ENCODE peak calls at places on chromosome 3, in ten cellular contexts. K is SJSA1; D is heart left ventricle; A is MG63; Q is HCT116; Z is WERI-Rb-1; W is mammary epithelial cell; R is AG04449; H is CD8-positive, alpha-beta T cell; L is mucosa of descending colon. O is an unnamed sample.

GRCh38 chr3:80244390-80244789 is 476.6 kb upstream of the ROBO1 start:
- DNase-seq in K (no peak), D (no peak), A (no peak), Q (no peak), Z (no peak), W (no peak), R (no peak), H (no peak), L (no peak), O (peak)

GRCh38 chr3:17935217-17935616 is 192.8 kb upstream of the TBC1D5 start:
- DNase-seq in K (no peak), D (no peak), A (no peak), Q (no peak), Z (no peak), W (no peak), R (no peak), H (no peak), L (no peak), O (no peak)

GRCh38 chr3:104596551-104596950 is 770.2 kb upstream of the ALCAM start:
- DNase-seq in K (no peak), D (no peak), A (no peak), Q (peak), Z (peak), W (peak), R (peak), H (no peak), L (no peak), O (no peak)

GRCh38 chr3:193313448-193313958 is 65.0 kb downstream of the ATP13A5 start:
- DNase-seq in K (no peak), D (no peak), A (no peak), Q (no peak), Z (no peak), W (no peak), R (no peak), H (no peak), L (no peak), O (no peak)

GRCh38 chr3:186882881-186883685 is 40.6 kb downstream of the ADIPOQ start:
- DNase-seq in K (peak), D (no peak), A (peak), Q (peak), Z (no peak), W (peak), R (peak), H (no peak), L (no peak), O (peak)

GRCh38 chr3:126100688-126101301 is 16.9 kb upstream of the SLC41A3 start:
- DNase-seq in K (peak), D (no peak), A (peak), Q (no peak), Z (no peak), W (peak), R (peak), H (no peak), L (no peak), O (peak)

GRCh38 chr3:52685285-52685704 is 418 bp downstream of the PBRM1 start:
- DNase-seq in K (peak), D (peak), A (peak), Q (peak), Z (peak), W (peak), R (no peak), H (peak), L (peak), O (no peak)

GRCh38 chr3:85576091-85576690 is 617.4 kb downstream of the CADM2 start:
- DNase-seq in K (peak), D (peak), A (peak), Q (peak), Z (peak), W (peak), R (peak), H (peak), L (no peak), O (no peak)

GRCh38 chr3:4984511-4984864 is 5.3 kb downstream of the BHLHE40 start:
- DNase-seq in K (no peak), D (no peak), A (no peak), Q (no peak), Z (no peak), W (no peak), R (no peak), H (no peak), L (no peak), O (no peak)

GRCh38 chr3:54321515-54321914 is 199.2 kb downstream of the CACNA2D3 start:
- DNase-seq in K (no peak), D (no peak), A (no peak), Q (no peak), Z (no peak), W (no peak), R (no peak), H (no peak), L (no peak), O (no peak)

GRCh38 chr3:127137113-127137512 is 55.8 kb upstream of the PRR23E start:
- DNase-seq in K (no peak), D (peak), A (no peak), Q (no peak), Z (no peak), W (no peak), R (no peak), H (no peak), L (no peak), O (no peak)

GRCh38 chr3:116155830-116156229 is 289.5 kb downstream of the LSAMP start:
- DNase-seq in K (no peak), D (no peak), A (no peak), Q (no peak), Z (peak), W (no peak), R (no peak), H (no peak), L (no peak), O (no peak)

GRCh38 chr3:168878655-168879054 is 782.9 kb upstream of the GOLIM4 start:
- DNase-seq in K (no peak), D (no peak), A (no peak), Q (no peak), Z (no peak), W (peak), R (no peak), H (no peak), L (no peak), O (no peak)

GRCh38 chr3:194973366-194974000 is 287.8 kb downstream of the FAM43A start:
- DNase-seq in K (no peak), D (no peak), A (no peak), Q (no peak), Z (no peak), W (no peak), R (no peak), H (no peak), L (no peak), O (no peak)

GRCh38 chr3:168040624-168041208 is 55.0 kb downstream of the GOLIM4 start:
- DNase-seq in K (no peak), D (no peak), A (no peak), Q (peak), Z (peak), W (peak), R (peak), H (no peak), L (no peak), O (no peak)

GRCh38 chr3:100532411-100532810 is 40.0 kb downstream of the TMEM45A start:
- DNase-seq in K (no peak), D (no peak), A (no peak), Q (no peak), Z (no peak), W (peak), R (no peak), H (no peak), L (no peak), O (no peak)

GRCh38 chr3:194045289-194045688 is 90.7 kb upstream of the HES1 start:
- DNase-seq in K (no peak), D (no peak), A (no peak), Q (no peak), Z (no peak), W (no peak), R (no peak), H (no peak), L (no peak), O (no peak)

GRCh38 chr3:49906004-49906860 is 2.6 kb upstream of the MST1R start:
- DNase-seq in K (no peak), D (no peak), A (peak), Q (peak), Z (peak), W (peak), R (no peak), H (peak), L (peak), O (no peak)

GRCh38 chr3:48267782-48268181 is 26.9 kb downstream of the ZNF589 start:
- DNase-seq in K (no peak), D (no peak), A (no peak), Q (no peak), Z (no peak), W (peak), R (no peak), H (no peak), L (no peak), O (no peak)

GRCh38 chr3:98805571-98805970 is 42.4 kb downstream of the ST3GAL6 start:
- DNase-seq in K (no peak), D (no peak), A (no peak), Q (no peak), Z (no peak), W (no peak), R (no peak), H (no peak), L (no peak), O (no peak)

GRCh38 chr3:16176391-16177030 is 2.0 kb downstream of the GALNT15 start:
- DNase-seq in K (no peak), D (no peak), A (no peak), Q (no peak), Z (no peak), W (no peak), R (no peak), H (no peak), L (no peak), O (no peak)

GRCh38 chr3:13174011-13174802 is 101.0 kb upstream of the IQSEC1 start:
- DNase-seq in K (no peak), D (no peak), A (no peak), Q (no peak), Z (no peak), W (no peak), R (no peak), H (no peak), L (no peak), O (no peak)

GRCh38 chr3:11185564-11186317 is 31.4 kb downstream of the HRH1 start:
- DNase-seq in K (peak), D (peak), A (peak), Q (peak), Z (no peak), W (peak), R (peak), H (no peak), L (peak), O (peak)

GRCh38 chr3:34362910-34363309 is 564.5 kb downstream of the PDCD6IP start:
- DNase-seq in K (no peak), D (no peak), A (no peak), Q (no peak), Z (no peak), W (no peak), R (no peak), H (no peak), L (no peak), O (no peak)

GRCh38 chr3:136042608-136043221 is 77.2 kb downstream of the PPP2R3A start:
- DNase-seq in K (no peak), D (no peak), A (no peak), Q (peak), Z (no peak), W (peak), R (no peak), H (no peak), L (no peak), O (peak)

GRCh38 chr3:42214565-42215283 is 51.3 kb downstream of the CCK start:
- DNase-seq in K (no peak), D (no peak), A (no peak), Q (no peak), Z (no peak), W (peak), R (no peak), H (no peak), L (no peak), O (peak)

GRCh38 chr3:49277357-49277723 is 308 bp upstream of the C3orf62 start:
- DNase-seq in K (no peak), D (no peak), A (no peak), Q (no peak), Z (no peak), W (no peak), R (no peak), H (no peak), L (no peak), O (no peak)

GRCh38 chr3:41808152-41808551 is 153.8 kb downstream of the ULK4 start:
- DNase-seq in K (no peak), D (no peak), A (no peak), Q (no peak), Z (no peak), W (peak), R (peak), H (no peak), L (no peak), O (peak)

GRCh38 chr3:175057406-175057805 is 198.3 kb downstream of the NAALADL2 start:
- DNase-seq in K (no peak), D (no peak), A (no peak), Q (no peak), Z (no peak), W (no peak), R (no peak), H (no peak), L (no peak), O (no peak)

GRCh38 chr3:57689367-57690053 is 3.4 kb downstream of the DENND6A start:
- DNase-seq in K (no peak), D (no peak), A (no peak), Q (no peak), Z (no peak), W (no peak), R (no peak), H (no peak), L (no peak), O (no peak)
- H3K4me3 ChIP-seq in K (no peak), D (no peak), A (no peak), Q (no peak), Z (no peak), W (no peak), R (no peak), H (no peak), L (no peak), O (no peak)

GRCh38 chr3:150344079-150344478 is 64.0 kb upstream of the TSC22D2 start:
- DNase-seq in K (no peak), D (no peak), A (no peak), Q (no peak), Z (no peak), W (no peak), R (no peak), H (no peak), L (no peak), O (no peak)

GRCh38 chr3:150342951-150343468 is 65.1 kb upstream of the TSC22D2 start:
- DNase-seq in K (no peak), D (no peak), A (no peak), Q (no peak), Z (no peak), W (no peak), R (no peak), H (no peak), L (no peak), O (no peak)

GRCh38 chr3:150346956-150347863 is 60.9 kb upstream of the TSC22D2 start:
- DNase-seq in K (no peak), D (no peak), A (no peak), Q (no peak), Z (no peak), W (peak), R (no peak), H (no peak), L (no peak), O (no peak)

GRCh38 chr3:150341893-150342292 is 66.2 kb upstream of the TSC22D2 start:
- DNase-seq in K (no peak), D (no peak), A (peak), Q (no peak), Z (no peak), W (no peak), R (no peak), H (no peak), L (no peak), O (no peak)

DNA sequence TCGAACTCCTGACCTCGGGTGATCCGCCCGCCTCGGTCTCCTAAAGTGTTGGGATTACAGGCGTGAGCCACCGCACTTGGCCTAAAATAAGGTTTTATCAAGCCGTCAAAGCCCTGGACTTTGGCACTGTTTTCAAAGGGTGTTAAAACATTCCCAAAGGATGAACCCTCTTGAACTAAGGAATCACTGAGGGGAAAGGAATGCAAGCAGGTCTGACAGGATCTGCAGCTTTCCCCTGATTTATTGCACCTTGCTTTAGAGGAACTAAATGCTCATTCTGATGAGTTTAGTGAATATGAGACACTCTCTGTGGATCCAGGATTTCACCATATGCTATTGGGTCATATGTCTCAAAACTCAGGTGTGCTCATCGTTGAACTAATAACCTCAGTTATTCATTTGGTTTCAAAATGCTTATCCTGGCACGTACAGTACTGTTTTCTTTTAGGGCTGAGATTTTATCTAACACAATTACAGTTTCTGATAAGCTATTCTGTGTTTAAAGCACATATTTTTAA is 63.0 kb upstream of the TSC22D2 start:
- DNase-seq in K (no peak), D (no peak), A (no peak), Q (peak), Z (no peak), W (peak), R (no peak), H (no peak), L (peak), O (no peak)
- H3K4me3 ChIP-seq in K (no peak), D (no peak), A (no peak), Q (no peak), Z (no peak), W (no peak), R (no peak), H (no peak), L (peak), O (no peak)

GRCh38 chr3:82198009-82198408 is 436.6 kb upstream of the GBE1 start:
- DNase-seq in K (no peak), D (no peak), A (no peak), Q (no peak), Z (no peak), W (no peak), R (no peak), H (no peak), L (no peak), O (no peak)

GRCh38 chr3:82202254-82202653 is 440.8 kb upstream of the GBE1 start:
- DNase-seq in K (no peak), D (no peak), A (no peak), Q (no peak), Z (no peak), W (no peak), R (no peak), H (no peak), L (no peak), O (no peak)

GRCh38 chr3:82194870-82195269 is 433.4 kb upstream of the GBE1 start:
- DNase-seq in K (no peak), D (no peak), A (no peak), Q (no peak), Z (no peak), W (no peak), R (no peak), H (no peak), L (no peak), O (no peak)

GRCh38 chr3:82196645-82197044 is 435.2 kb upstream of the GBE1 start:
- DNase-seq in K (no peak), D (no peak), A (no peak), Q (no peak), Z (no peak), W (no peak), R (no peak), H (no peak), L (no peak), O (no peak)
- H3K4me3 ChIP-seq in K (no peak), D (no peak), A (no peak), Q (no peak), Z (no peak), W (no peak), R (no peak), H (no peak), L (no peak), O (no peak)

GRCh38 chr3:114624047-114624445 is 330.2 kb downstream of the TIGIT start:
- DNase-seq in K (peak), D (peak), A (peak), Q (no peak), Z (no peak), W (no peak), R (no peak), H (no peak), L (no peak), O (no peak)
- H3K4me3 ChIP-seq in K (peak), D (peak), A (peak), Q (peak), Z (no peak), W (no peak), R (peak), H (no peak), L (no peak), O (peak)